ENCODE peak calls at places on chromosomes 5 and 9, in six cellular contexts. One of them, this sample, is unnamed.

GRCh38 chr9:118563677-118564076 is 805.6 kb downstream of the BRINP1 start:
- DNase-seq in neural crest cell: no peak
- DNase-seq in GM12865: no peak
- DNase-seq in LNCaP clone FGC: no peak
- DNase-seq in suprapubic skin: no peak
- DNase-seq in fibroblast of pulmonary artery: no peak
- DNase-seq in this sample: no peak

GRCh38 chr5:174489920-174490597 is 234.3 kb upstream of the MSX2 start:
- DNase-seq in LNCaP clone FGC: no peak
- DNase-seq in GM12865: no peak
- DNase-seq in neural crest cell: no peak
- DNase-seq in fibroblast of pulmonary artery: no peak
- DNase-seq in suprapubic skin: no peak
- DNase-seq in this sample: no peak

GRCh38 chr5:41286696-41287095 is 73.4 kb upstream of the C6 start:
- DNase-seq in GM12865: no peak
- DNase-seq in suprapubic skin: no peak
- DNase-seq in neural crest cell: no peak
- DNase-seq in LNCaP clone FGC: no peak
- DNase-seq in fibroblast of pulmonary artery: no peak
- DNase-seq in this sample: no peak

GRCh38 chr9:21919377-21920362 is 74.5 kb downstream of the CDKN2A start:
- DNase-seq in neural crest cell: no peak
- DNase-seq in LNCaP clone FGC: no peak
- DNase-seq in fibroblast of pulmonary artery: peak; percentile 84
- DNase-seq in suprapubic skin: no peak
- DNase-seq in GM12865: peak; percentile 60
- DNase-seq in this sample: no peak

GRCh38 chr9:122346478-122347347 is 24.1 kb upstream of the PTGS1 start:
- DNase-seq in neural crest cell: peak; percentile 43
- DNase-seq in LNCaP clone FGC: no peak
- DNase-seq in fibroblast of pulmonary artery: peak; percentile 31
- DNase-seq in suprapubic skin: no peak
- DNase-seq in GM12865: no peak
- DNase-seq in this sample: no peak

GRCh38 chr5:40236001-40236400 is 443.7 kb upstream of the PTGER4 start:
- DNase-seq in LNCaP clone FGC: no peak
- DNase-seq in fibroblast of pulmonary artery: no peak
- DNase-seq in GM12865: no peak
- DNase-seq in neural crest cell: no peak
- DNase-seq in suprapubic skin: no peak
- DNase-seq in this sample: no peak

GRCh38 chr5:155066886-155067595 is 53.5 kb downstream of the KIF4B start:
- DNase-seq in GM12865: peak; percentile 13
- DNase-seq in neural crest cell: no peak
- DNase-seq in fibroblast of pulmonary artery: no peak
- DNase-seq in LNCaP clone FGC: no peak
- DNase-seq in suprapubic skin: no peak
- DNase-seq in this sample: no peak

GRCh38 chr5:116084231-116084630 is 594 bp upstream of the COMMD10 start:
- DNase-seq in LNCaP clone FGC: no peak
- DNase-seq in fibroblast of pulmonary artery: peak; percentile 38
- DNase-seq in GM12865: peak; percentile 55
- DNase-seq in neural crest cell: no peak
- DNase-seq in suprapubic skin: no peak
- DNase-seq in this sample: no peak

GRCh38 chr9:96651626-96652025 is 3.5 kb downstream of the PRXL2C start:
- DNase-seq in LNCaP clone FGC: no peak
- DNase-seq in suprapubic skin: no peak
- DNase-seq in GM12865: peak; percentile 13
- DNase-seq in neural crest cell: no peak
- DNase-seq in fibroblast of pulmonary artery: peak; percentile 57
- DNase-seq in this sample: no peak

GRCh38 chr9:114908104-114908621 is 22.2 kb downstream of the TNFSF8 start:
- DNase-seq in neural crest cell: no peak
- DNase-seq in suprapubic skin: no peak
- DNase-seq in fibroblast of pulmonary artery: no peak
- DNase-seq in LNCaP clone FGC: peak; percentile 100
- DNase-seq in GM12865: peak; percentile 38
- DNase-seq in this sample: peak; percentile 56

GRCh38 chr5:114952876-114953275 is 216.8 kb downstream of the TRIM36 start:
- DNase-seq in fibroblast of pulmonary artery: no peak
- DNase-seq in GM12865: peak; percentile 6
- DNase-seq in suprapubic skin: no peak
- DNase-seq in LNCaP clone FGC: no peak
- DNase-seq in neural crest cell: no peak
- DNase-seq in this sample: no peak

GRCh38 chr9:125631391-125632085 is 75.5 kb downstream of the MAPKAP1 start:
- DNase-seq in GM12865: peak; percentile 77
- DNase-seq in suprapubic skin: no peak
- DNase-seq in LNCaP clone FGC: peak; percentile 27
- DNase-seq in fibroblast of pulmonary artery: peak; percentile 79
- DNase-seq in neural crest cell: no peak
- DNase-seq in this sample: no peak

GRCh38 chr9:127825319-127826051 is 22.8 kb downstream of the FPGS start:
- DNase-seq in suprapubic skin: peak; percentile 79
- DNase-seq in LNCaP clone FGC: no peak
- DNase-seq in neural crest cell: peak; percentile 89
- DNase-seq in fibroblast of pulmonary artery: no peak
- DNase-seq in GM12865: no peak
- DNase-seq in this sample: no peak

GRCh38 chr5:73189816-73190451 is 16.9 kb downstream of the TMEM174 start:
- DNase-seq in GM12865: no peak
- DNase-seq in neural crest cell: no peak
- DNase-seq in fibroblast of pulmonary artery: peak; percentile 18
- DNase-seq in LNCaP clone FGC: no peak
- DNase-seq in suprapubic skin: no peak
- DNase-seq in this sample: no peak

GRCh38 chr5:74864823-74865222 is 1.4 kb downstream of the FAM169A start:
- DNase-seq in suprapubic skin: no peak
- DNase-seq in LNCaP clone FGC: no peak
- DNase-seq in neural crest cell: no peak
- DNase-seq in GM12865: no peak
- DNase-seq in fibroblast of pulmonary artery: no peak
- DNase-seq in this sample: no peak

GRCh38 chr5:142327111-142327842 is 2.5 kb upstream of the SPRY4 start:
- DNase-seq in LNCaP clone FGC: no peak
- DNase-seq in neural crest cell: no peak
- DNase-seq in fibroblast of pulmonary artery: peak; percentile 72
- DNase-seq in GM12865: no peak
- DNase-seq in suprapubic skin: peak; percentile 53
- DNase-seq in this sample: no peak

GRCh38 chr9:22308177-22308576 is 138.4 kb upstream of the DMRTA1 start:
- DNase-seq in LNCaP clone FGC: no peak
- DNase-seq in neural crest cell: no peak
- DNase-seq in fibroblast of pulmonary artery: no peak
- DNase-seq in GM12865: no peak
- DNase-seq in suprapubic skin: no peak
- DNase-seq in this sample: no peak

GRCh38 chr5:136769900-136770684 is 404.7 kb upstream of the TRPC7 start:
- DNase-seq in GM12865: peak; percentile 67
- DNase-seq in LNCaP clone FGC: peak; percentile 27
- DNase-seq in neural crest cell: peak; percentile 80
- DNase-seq in suprapubic skin: no peak
- DNase-seq in fibroblast of pulmonary artery: peak; percentile 79
- DNase-seq in this sample: peak; percentile 89

GRCh38 chr9:112387115-112387514 is 7.2 kb downstream of the HSDL2 start:
- DNase-seq in LNCaP clone FGC: no peak
- DNase-seq in fibroblast of pulmonary artery: no peak
- DNase-seq in suprapubic skin: no peak
- DNase-seq in GM12865: no peak
- DNase-seq in neural crest cell: no peak
- DNase-seq in this sample: peak; percentile 2

GRCh38 chr9:129999123-129999510 is 43.9 kb downstream of the FNBP1 start:
- DNase-seq in suprapubic skin: no peak
- DNase-seq in fibroblast of pulmonary artery: no peak
- DNase-seq in GM12865: no peak
- DNase-seq in neural crest cell: no peak
- DNase-seq in LNCaP clone FGC: no peak
- DNase-seq in this sample: no peak

GRCh38 chr5:179212870-179213269 is 132.4 kb downstream of the ADAMTS2 start:
- DNase-seq in LNCaP clone FGC: no peak
- DNase-seq in neural crest cell: no peak
- DNase-seq in suprapubic skin: no peak
- DNase-seq in fibroblast of pulmonary artery: peak; percentile 36
- DNase-seq in GM12865: no peak
- DNase-seq in this sample: no peak
- TF ChIP-seq CTCF in LNCaP clone FGC: peak; percentile 53
- TF ChIP-seq CTCF in neural crest cell: no peak
- TF ChIP-seq CTCF in suprapubic skin: peak; percentile 28
- TF ChIP-seq CTCF in fibroblast of pulmonary artery: peak; percentile 55
- TF ChIP-seq CTCF in GM12865: no peak
- TF ChIP-seq CTCF in this sample: no peak

DNA sequence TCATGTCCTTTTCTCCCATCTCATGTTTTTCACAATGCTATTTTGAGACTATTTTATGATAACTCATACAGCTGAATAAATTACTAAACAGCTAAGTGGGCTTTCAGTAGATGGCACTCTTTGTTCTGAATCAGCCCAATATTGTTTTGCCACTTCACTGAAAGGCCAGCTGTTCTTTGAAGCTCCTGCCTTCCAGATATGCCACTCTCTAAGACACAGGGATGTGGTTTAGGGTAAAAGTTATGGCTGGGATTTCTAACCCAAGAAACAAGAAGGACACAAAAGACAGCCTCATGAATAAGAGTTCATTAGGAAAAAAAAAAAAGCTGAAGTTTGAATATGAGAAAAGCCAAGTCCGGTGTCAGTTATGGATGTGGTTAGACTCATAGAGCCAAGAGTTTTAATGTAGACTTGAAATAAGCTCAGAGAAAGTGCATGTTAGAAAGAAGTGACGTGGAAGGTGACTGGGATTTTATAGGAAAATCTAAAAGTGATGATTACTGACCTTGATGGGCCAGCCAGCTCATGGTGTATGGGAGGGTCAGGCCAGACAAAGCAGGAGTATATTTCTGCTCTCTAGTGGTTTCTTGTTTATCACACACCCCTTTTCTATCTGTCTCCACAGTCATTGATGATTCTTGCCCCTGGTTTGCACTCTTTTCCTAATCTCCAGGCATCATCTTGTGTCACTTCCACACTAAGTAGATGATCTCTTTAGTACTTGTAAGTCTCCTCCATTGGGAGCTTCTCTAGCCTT is 488.5 kb downstream of the NR2F1-AS1 start:
- DNase-seq in neural crest cell: no peak
- DNase-seq in fibroblast of pulmonary artery: peak; percentile 78
- DNase-seq in GM12865: no peak
- DNase-seq in suprapubic skin: no peak
- DNase-seq in LNCaP clone FGC: no peak
- DNase-seq in this sample: no peak
- TF ChIP-seq CTCF in neural crest cell: no peak
- TF ChIP-seq CTCF in fibroblast of pulmonary artery: peak; percentile 53
- TF ChIP-seq CTCF in GM12865: no peak
- TF ChIP-seq CTCF in suprapubic skin: no peak
- TF ChIP-seq CTCF in LNCaP clone FGC: peak; percentile 54
- TF ChIP-seq CTCF in this sample: peak; percentile 64

DNA sequence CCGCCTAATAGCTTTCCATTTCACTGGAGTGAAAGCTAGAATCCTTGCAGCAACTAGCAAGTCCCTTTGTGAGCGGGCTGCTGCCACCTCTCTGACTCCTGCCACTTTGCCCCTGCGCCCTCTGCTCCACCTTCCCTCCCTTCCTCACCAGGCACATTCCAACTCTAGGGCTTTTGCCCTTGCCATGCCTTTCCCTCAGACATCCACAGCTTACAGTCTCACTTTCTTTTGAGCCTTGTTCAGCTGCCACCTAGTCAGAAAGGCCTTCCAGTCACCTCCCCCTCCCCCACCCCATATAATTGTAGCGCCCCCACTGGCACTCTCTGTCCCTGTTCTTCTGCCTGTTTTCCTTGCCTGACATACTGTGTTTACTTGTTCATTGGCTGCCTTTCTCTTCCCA is 31.0 kb downstream of the CYSTM1 start:
- DNase-seq in suprapubic skin: no peak
- DNase-seq in fibroblast of pulmonary artery: no peak
- DNase-seq in LNCaP clone FGC: no peak
- DNase-seq in GM12865: no peak
- DNase-seq in neural crest cell: no peak
- DNase-seq in this sample: no peak
- TF ChIP-seq CTCF in suprapubic skin: no peak
- TF ChIP-seq CTCF in fibroblast of pulmonary artery: no peak
- TF ChIP-seq CTCF in LNCaP clone FGC: no peak
- TF ChIP-seq CTCF in GM12865: no peak
- TF ChIP-seq CTCF in neural crest cell: no peak
- TF ChIP-seq CTCF in this sample: no peak

GRCh38 chr9:6473149-6473548 is 60.1 kb downstream of the UHRF2 start:
- DNase-seq in suprapubic skin: no peak
- DNase-seq in fibroblast of pulmonary artery: no peak
- DNase-seq in neural crest cell: no peak
- DNase-seq in GM12865: no peak
- DNase-seq in LNCaP clone FGC: no peak
- DNase-seq in this sample: no peak

GRCh38 chr9:6467006-6467625 is 54.1 kb downstream of the UHRF2 start:
- DNase-seq in suprapubic skin: no peak
- DNase-seq in fibroblast of pulmonary artery: peak; percentile 47
- DNase-seq in LNCaP clone FGC: no peak
- DNase-seq in GM12865: no peak
- DNase-seq in neural crest cell: no peak
- DNase-seq in this sample: no peak

DNA sequence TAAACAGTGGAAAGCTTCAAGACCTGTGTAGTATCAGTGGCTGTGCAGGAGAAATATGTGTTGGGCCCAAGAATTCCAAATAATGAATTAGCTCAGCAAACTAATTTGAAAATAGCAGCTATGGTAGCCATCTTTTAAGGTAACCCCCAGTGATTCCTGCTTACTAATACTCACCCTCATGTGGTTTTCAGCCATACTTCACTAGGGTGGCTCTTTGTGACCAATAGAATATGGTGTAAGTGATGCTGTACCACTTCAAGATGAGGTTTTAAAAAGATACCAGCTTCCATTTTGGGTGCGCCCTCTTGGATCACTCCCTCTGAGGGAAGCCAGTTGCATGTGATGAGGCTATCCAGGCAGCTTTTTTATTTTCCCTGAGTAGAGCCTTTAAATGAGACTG is 58.2 kb downstream of the UHRF2 start:
- DNase-seq in neural crest cell: no peak
- DNase-seq in LNCaP clone FGC: no peak
- DNase-seq in fibroblast of pulmonary artery: no peak
- DNase-seq in GM12865: no peak
- DNase-seq in suprapubic skin: no peak
- DNase-seq in this sample: no peak
- TF ChIP-seq CTCF in neural crest cell: no peak
- TF ChIP-seq CTCF in LNCaP clone FGC: no peak
- TF ChIP-seq CTCF in fibroblast of pulmonary artery: no peak
- TF ChIP-seq CTCF in GM12865: no peak
- TF ChIP-seq CTCF in suprapubic skin: no peak
- TF ChIP-seq CTCF in this sample: no peak